ENCODE peak calls at places on chromosome 19, in six cellular contexts. One of them, this sample, is unnamed.

GRCh38 chr19:32767951-32768679 is 48.5 kb downstream of the TDRD12 start:
- DNase-seq in tibial nerve: no peak
- DNase-seq in ovary: no peak
- DNase-seq in breast epithelium: no peak
- DNase-seq in A673: no peak
- DNase-seq in ascending aorta: no peak
- DNase-seq in this sample: no peak

GRCh38 chr19:8814176-8814575 is 17.9 kb downstream of the ZNF558 start:
- DNase-seq in A673: no peak
- DNase-seq in ovary: no peak
- DNase-seq in breast epithelium: no peak
- DNase-seq in ascending aorta: no peak
- DNase-seq in tibial nerve: no peak
- DNase-seq in this sample: no peak

GRCh38 chr19:7122701-7123100 is 53.2 kb downstream of the ZNF557 start:
- DNase-seq in ovary: no peak
- DNase-seq in tibial nerve: no peak
- DNase-seq in A673: no peak
- DNase-seq in ascending aorta: no peak
- DNase-seq in breast epithelium: no peak
- DNase-seq in this sample: no peak

GRCh38 chr19:38667552-38668205 is 20.2 kb downstream of the ACTN4 start:
- DNase-seq in tibial nerve: no peak
- DNase-seq in A673: peak; percentile 54
- DNase-seq in ovary: no peak
- DNase-seq in breast epithelium: no peak
- DNase-seq in ascending aorta: no peak
- DNase-seq in this sample: peak; percentile 72

GRCh38 chr19:30473334-30473867 is 101.2 kb downstream of the ZNF536 start:
- DNase-seq in breast epithelium: no peak
- DNase-seq in ovary: no peak
- DNase-seq in A673: no peak
- DNase-seq in tibial nerve: no peak
- DNase-seq in ascending aorta: no peak
- DNase-seq in this sample: no peak

GRCh38 chr19:24140099-24140498 is 53.1 kb downstream of the ZNF254 start:
- DNase-seq in breast epithelium: no peak
- DNase-seq in ovary: no peak
- DNase-seq in A673: no peak
- DNase-seq in tibial nerve: no peak
- DNase-seq in ascending aorta: no peak
- DNase-seq in this sample: peak; percentile 53

GRCh38 chr19:33490041-33490451 is 31.5 kb downstream of the PEPD start:
- DNase-seq in ascending aorta: no peak
- DNase-seq in A673: no peak
- DNase-seq in ovary: no peak
- DNase-seq in tibial nerve: no peak
- DNase-seq in breast epithelium: no peak
- DNase-seq in this sample: no peak

GRCh38 chr19:7941895-7942596 is 1.4 kb downstream of the TIMM44 start:
- DNase-seq in A673: no peak
- DNase-seq in ovary: no peak
- DNase-seq in tibial nerve: no peak
- DNase-seq in ascending aorta: no peak
- DNase-seq in breast epithelium: no peak
- DNase-seq in this sample: no peak

GRCh38 chr19:48158210-48158790 is 11.8 kb downstream of the LIG1 start:
- DNase-seq in breast epithelium: no peak
- DNase-seq in ovary: no peak
- DNase-seq in A673: no peak
- DNase-seq in tibial nerve: no peak
- DNase-seq in ascending aorta: no peak
- DNase-seq in this sample: no peak

GRCh38 chr19:56959211-56959610 is 118.7 kb upstream of the PEG3 start:
- DNase-seq in A673: no peak
- DNase-seq in tibial nerve: no peak
- DNase-seq in breast epithelium: no peak
- DNase-seq in ascending aorta: no peak
- DNase-seq in ovary: no peak
- DNase-seq in this sample: no peak

GRCh38 chr19:44718441-44719261 is 19.7 kb downstream of the CEACAM16 start:
- DNase-seq in ovary: peak; percentile 93
- DNase-seq in ascending aorta: peak; percentile 84
- DNase-seq in breast epithelium: peak; percentile 54
- DNase-seq in tibial nerve: peak; percentile 45
- DNase-seq in A673: no peak
- DNase-seq in this sample: peak; percentile 94

GRCh38 chr19:35987571-35987896 is 7.5 kb upstream of the SDHAF1 start:
- DNase-seq in breast epithelium: no peak
- DNase-seq in ascending aorta: no peak
- DNase-seq in ovary: no peak
- DNase-seq in tibial nerve: no peak
- DNase-seq in A673: no peak
- DNase-seq in this sample: no peak

GRCh38 chr19:52749780-52750179 is 14.9 kb upstream of the ZNF611 start:
- DNase-seq in breast epithelium: no peak
- DNase-seq in ovary: no peak
- DNase-seq in A673: no peak
- DNase-seq in ascending aorta: no peak
- DNase-seq in tibial nerve: no peak
- DNase-seq in this sample: no peak

GRCh38 chr19:35120492-35120891 is 4.9 kb downstream of the FXYD3 start:
- DNase-seq in ovary: no peak
- DNase-seq in tibial nerve: peak; percentile 61
- DNase-seq in A673: no peak
- DNase-seq in breast epithelium: no peak
- DNase-seq in ascending aorta: no peak
- DNase-seq in this sample: peak; percentile 34

GRCh38 chr19:1452802-1453524 is 3.0 kb downstream of the APC2 start:
- DNase-seq in tibial nerve: no peak
- DNase-seq in ovary: no peak
- DNase-seq in ascending aorta: no peak
- DNase-seq in breast epithelium: no peak
- DNase-seq in A673: no peak
- DNase-seq in this sample: no peak

GRCh38 chr19:43152217-43152616 is 34.1 kb downstream of the PSG5 start:
- DNase-seq in A673: no peak
- DNase-seq in ascending aorta: no peak
- DNase-seq in ovary: no peak
- DNase-seq in breast epithelium: no peak
- DNase-seq in tibial nerve: no peak
- DNase-seq in this sample: no peak

GRCh38 chr19:6528544-6529121 is 2.2 kb upstream of the TNFSF9 start:
- DNase-seq in tibial nerve: peak; percentile 44
- DNase-seq in ascending aorta: peak; percentile 79
- DNase-seq in breast epithelium: no peak
- DNase-seq in ovary: no peak
- DNase-seq in A673: no peak
- DNase-seq in this sample: peak; percentile 16

GRCh38 chr19:16325671-16326400 is 1.2 kb downstream of the KLF2 start:
- DNase-seq in A673: peak; percentile 65
- DNase-seq in breast epithelium: no peak
- DNase-seq in ascending aorta: no peak
- DNase-seq in ovary: peak; percentile 74
- DNase-seq in tibial nerve: no peak
- DNase-seq in this sample: peak; percentile 40

GRCh38 chr19:4567584-4568071 is 8.1 kb upstream of the SEMA6B start:
- DNase-seq in ovary: no peak
- DNase-seq in breast epithelium: no peak
- DNase-seq in A673: peak; percentile 61
- DNase-seq in ascending aorta: no peak
- DNase-seq in tibial nerve: peak; percentile 74
- DNase-seq in this sample: peak; percentile 79

GRCh38 chr19:5799247-5800241 is 5.3 kb upstream of the NRTN start:
- DNase-seq in ovary: peak; percentile 22
- DNase-seq in tibial nerve: no peak
- DNase-seq in A673: no peak
- DNase-seq in ascending aorta: no peak
- DNase-seq in breast epithelium: no peak
- DNase-seq in this sample: no peak

GRCh38 chr19:57708641-57709354 is at the start of gene ZNF154:
- DNase-seq in ascending aorta: no peak
- DNase-seq in A673: peak; percentile 50
- DNase-seq in ovary: peak; percentile 21
- DNase-seq in tibial nerve: no peak
- DNase-seq in breast epithelium: peak; percentile 26
- DNase-seq in this sample: peak; percentile 83

GRCh38 chr19:14871619-14872230 is 14.2 kb downstream of the OR7A17 start:
- DNase-seq in ascending aorta: no peak
- DNase-seq in breast epithelium: no peak
- DNase-seq in tibial nerve: no peak
- DNase-seq in A673: peak; percentile 50
- DNase-seq in ovary: no peak
- DNase-seq in this sample: peak; percentile 30

GRCh38 chr19:41801682-41802317 is 5.4 kb downstream of the CEACAM3 start:
- DNase-seq in breast epithelium: no peak
- DNase-seq in A673: peak; percentile 55
- DNase-seq in ovary: no peak
- DNase-seq in tibial nerve: peak; percentile 30
- DNase-seq in ascending aorta: peak; percentile 35
- DNase-seq in this sample: no peak

GRCh38 chr19:41796362-41796761 is at the start of gene CEACAM3:
- DNase-seq in breast epithelium: no peak
- DNase-seq in ovary: no peak
- DNase-seq in A673: no peak
- DNase-seq in tibial nerve: no peak
- DNase-seq in ascending aorta: no peak
- DNase-seq in this sample: no peak

GRCh38 chr19:41802770-41803169 is 6.4 kb downstream of the CEACAM3 start:
- DNase-seq in A673: no peak
- DNase-seq in tibial nerve: no peak
- DNase-seq in ovary: no peak
- DNase-seq in ascending aorta: peak; percentile 15
- DNase-seq in breast epithelium: no peak
- DNase-seq in this sample: no peak

GRCh38 chr19:41801031-41801430 is 4.6 kb downstream of the CEACAM3 start:
- DNase-seq in ascending aorta: peak; percentile 19
- DNase-seq in breast epithelium: no peak
- DNase-seq in tibial nerve: no peak
- DNase-seq in ovary: no peak
- DNase-seq in A673: no peak
- DNase-seq in this sample: no peak

GRCh38 chr19:41799444-41800000 is 3.1 kb downstream of the CEACAM3 start:
- DNase-seq in breast epithelium: no peak
- DNase-seq in ovary: no peak
- DNase-seq in tibial nerve: no peak
- DNase-seq in ascending aorta: peak; percentile 34
- DNase-seq in A673: no peak
- DNase-seq in this sample: no peak
- TF ChIP-seq CTCF in breast epithelium: no peak
- TF ChIP-seq CTCF in ovary: no peak
- TF ChIP-seq CTCF in tibial nerve: no peak
- TF ChIP-seq CTCF in ascending aorta: no peak
- TF ChIP-seq CTCF in A673: no peak
- TF ChIP-seq CTCF in this sample: no peak

DNA sequence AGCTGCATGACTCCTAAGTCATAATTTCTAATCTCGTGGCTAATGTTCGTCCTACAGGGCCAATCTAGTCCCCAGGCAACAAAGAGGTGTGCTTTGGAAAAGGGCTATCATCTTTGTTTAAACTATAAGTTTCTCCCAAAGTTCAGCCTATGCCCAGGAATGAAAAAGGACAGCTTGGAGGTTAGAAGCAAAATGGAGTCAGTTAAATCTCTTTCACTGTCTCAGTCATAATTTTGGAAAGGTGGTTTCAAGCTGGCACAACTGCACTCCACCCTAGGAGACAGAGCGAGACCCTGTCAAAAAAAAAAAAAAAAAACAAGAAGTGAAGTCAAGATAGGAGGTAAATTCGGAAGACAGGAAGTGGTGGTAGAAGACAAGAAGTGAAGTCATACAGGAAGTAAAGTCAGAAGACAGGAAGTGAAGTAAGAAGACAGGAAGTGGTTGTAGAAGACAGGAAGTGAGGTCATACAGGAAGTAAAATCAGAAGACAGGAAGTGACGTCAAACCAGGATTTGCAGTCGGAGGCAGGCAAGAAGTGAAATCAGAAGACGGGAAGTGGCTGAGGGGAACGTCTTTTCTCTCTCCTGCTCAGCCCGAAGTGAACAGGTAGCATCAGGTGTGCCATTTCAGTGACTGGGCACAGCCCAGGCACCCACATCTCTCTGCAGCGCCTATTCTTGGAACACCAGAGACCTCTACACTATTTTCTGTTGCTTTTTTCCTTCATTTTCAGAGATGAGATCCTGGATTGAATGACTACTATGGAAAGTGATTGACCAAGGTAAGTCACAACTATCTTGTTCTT is 32.2 kb downstream of the GP6 start:
- DNase-seq in tibial nerve: peak; percentile 26
- DNase-seq in breast epithelium: no peak
- DNase-seq in A673: peak; percentile 90
- DNase-seq in ascending aorta: no peak
- DNase-seq in ovary: no peak
- DNase-seq in this sample: no peak
- H3K4me3 ChIP-seq in tibial nerve: peak overlapping the region; percentile 33
- H3K4me3 ChIP-seq in breast epithelium: peak overlapping the region; percentile 29
- H3K4me3 ChIP-seq in A673: peak overlapping the region; percentile 51
- H3K4me3 ChIP-seq in ascending aorta: peak overlapping the region; percentile 42
- H3K4me3 ChIP-seq in ovary: no peak overlapping the region
- H3K4me3 ChIP-seq in this sample: no peak overlapping the region

GRCh38 chr19:10384580-10384979 is 4.2 kb upstream of the TYK2 start:
- DNase-seq in tibial nerve: no peak
- DNase-seq in breast epithelium: no peak
- DNase-seq in ascending aorta: no peak
- DNase-seq in A673: no peak
- DNase-seq in ovary: no peak
- DNase-seq in this sample: no peak
- TF ChIP-seq CTCF in tibial nerve: no peak
- TF ChIP-seq CTCF in breast epithelium: no peak
- TF ChIP-seq CTCF in ascending aorta: no peak
- TF ChIP-seq CTCF in A673: no peak
- TF ChIP-seq CTCF in ovary: no peak
- TF ChIP-seq CTCF in this sample: no peak

GRCh38 chr19:50478901-50479715 is 2.5 kb upstream of the GARIN5A start:
- DNase-seq in tibial nerve: no peak
- DNase-seq in ovary: no peak
- DNase-seq in A673: peak; percentile 31
- DNase-seq in ascending aorta: no peak
- DNase-seq in breast epithelium: no peak
- DNase-seq in this sample: peak; percentile 60

GRCh38 chr19:50479761-50480251 is 3.2 kb upstream of the GARIN5A start:
- DNase-seq in tibial nerve: no peak
- DNase-seq in ascending aorta: no peak
- DNase-seq in ovary: no peak
- DNase-seq in A673: no peak
- DNase-seq in breast epithelium: no peak
- DNase-seq in this sample: no peak

GRCh38 chr19:50476943-50477264 is 256 bp upstream of the GARIN5A start:
- DNase-seq in tibial nerve: no peak
- DNase-seq in ascending aorta: no peak
- DNase-seq in breast epithelium: no peak
- DNase-seq in ovary: no peak
- DNase-seq in A673: no peak
- DNase-seq in this sample: no peak

GRCh38 chr19:50476224-50476942 is at the start of the genes EMC10 and GARIN5A:
- DNase-seq in A673: peak; percentile 95
- DNase-seq in breast epithelium: peak; percentile 90
- DNase-seq in ovary: peak; percentile 94
- DNase-seq in ascending aorta: peak; percentile 93
- DNase-seq in tibial nerve: peak; percentile 75
- DNase-seq in this sample: peak; percentile 95

GRCh38 chr19:50477751-50478515 is 1.3 kb upstream of the GARIN5A start:
- DNase-seq in tibial nerve: no peak
- DNase-seq in A673: no peak
- DNase-seq in ascending aorta: no peak
- DNase-seq in breast epithelium: no peak
- DNase-seq in ovary: no peak
- DNase-seq in this sample: no peak
- H3K4me3 ChIP-seq in tibial nerve: no peak overlapping the region
- H3K4me3 ChIP-seq in A673: peak overlapping the region; percentile 89
- H3K4me3 ChIP-seq in ascending aorta: peak overlapping the region; percentile 91
- H3K4me3 ChIP-seq in breast epithelium: no peak overlapping the region
- H3K4me3 ChIP-seq in ovary: no peak overlapping the region
- H3K4me3 ChIP-seq in this sample: no peak overlapping the region